ENCODE peak calls at places on chromosomes 6 and 20, in seven cellular contexts. R, P, B, V, U, Y and M are unnamed samples. For H3K36me3, the result is how much of the 10 kb centered on the place peaks cover.

GRCh38 chr6:56851541-56852248 is 103.2 kb upstream of the BEND6 start:
- DNase-seq in U (peak), V (peak), Y (peak), P (no peak), B (peak), R (no peak), M (peak)

GRCh38 chr6:52420668-52421358 is 671 bp downstream of the EFHC1 start:
- DNase-seq in R (peak), P (no peak), B (no peak), V (peak), U (no peak), Y (peak), M (no peak)

GRCh38 chr6:18501313-18502013 is 114.3 kb downstream of the RNF144B start:
- DNase-seq in U (peak), Y (peak), B (no peak), V (no peak), P (peak), R (peak), M (no peak)

GRCh38 chr6:165178056-165178455 is 131.3 kb downstream of the C6orf118 start:
- DNase-seq in R (no peak), V (no peak), P (no peak), U (no peak), B (no peak), Y (no peak), M (no peak)

GRCh38 chr20:63977392-63978276 is 1.8 kb downstream of the SAMD10 start:
- DNase-seq in R (no peak), B (no peak), U (no peak), Y (peak), V (no peak), P (peak), M (no peak)

GRCh38 chr6:21539621-21540100 is 53.9 kb upstream of the SOX4 start:
- DNase-seq in U (no peak), P (no peak), Y (no peak), V (no peak), B (no peak), R (no peak), M (no peak)

GRCh38 chr6:82178084-82178758 is 69.3 kb downstream of the IBTK start:
- DNase-seq in Y (no peak), P (no peak), U (no peak), V (peak), B (no peak), R (no peak), M (no peak)

GRCh38 chr6:144467153-144467762 is 182.1 kb downstream of the UTRN start:
- DNase-seq in U (no peak), V (no peak), R (no peak), B (no peak), Y (no peak), P (no peak), M (no peak)

GRCh38 chr20:2088904-2089303 is 12.7 kb upstream of the STK35 start:
- DNase-seq in V (no peak), P (no peak), B (no peak), R (no peak), U (no peak), Y (no peak), M (no peak)

GRCh38 chr6:89084954-89085353 is 4.4 kb downstream of the PNRC1 start:
- DNase-seq in P (no peak), R (no peak), V (no peak), U (no peak), Y (no peak), B (no peak), M (no peak)

GRCh38 chr6:132023490-132023889 is 72.3 kb upstream of the CCN2 start:
- DNase-seq in P (no peak), Y (no peak), U (no peak), V (no peak), R (no peak), B (no peak), M (no peak)

GRCh38 chr6:42241915-42242314 is 24.3 kb upstream of the MRPS10 start:
- DNase-seq in U (no peak), B (no peak), P (no peak), R (no peak), Y (no peak), V (no peak), M (no peak)

GRCh38 chr20:22686097-22686496 is 101.7 kb upstream of the FOXA2 start:
- DNase-seq in V (peak), U (peak), B (peak), P (no peak), Y (no peak), R (peak), M (no peak)

GRCh38 chr6:19697744-19698290 is 139.4 kb upstream of the ID4 start:
- DNase-seq in V (no peak), R (no peak), Y (no peak), U (no peak), P (no peak), B (no peak), M (no peak)

GRCh38 chr20:62276448-62276847 is 26.3 kb upstream of the ADRM1 start:
- DNase-seq in Y (no peak), B (no peak), U (no peak), R (no peak), P (no peak), V (no peak), M (no peak)

GRCh38 chr6:119207327-119207726 is 128.9 kb upstream of the FAM184A start:
- DNase-seq in R (no peak), B (no peak), U (no peak), Y (no peak), V (no peak), P (no peak), M (no peak)

DNA sequence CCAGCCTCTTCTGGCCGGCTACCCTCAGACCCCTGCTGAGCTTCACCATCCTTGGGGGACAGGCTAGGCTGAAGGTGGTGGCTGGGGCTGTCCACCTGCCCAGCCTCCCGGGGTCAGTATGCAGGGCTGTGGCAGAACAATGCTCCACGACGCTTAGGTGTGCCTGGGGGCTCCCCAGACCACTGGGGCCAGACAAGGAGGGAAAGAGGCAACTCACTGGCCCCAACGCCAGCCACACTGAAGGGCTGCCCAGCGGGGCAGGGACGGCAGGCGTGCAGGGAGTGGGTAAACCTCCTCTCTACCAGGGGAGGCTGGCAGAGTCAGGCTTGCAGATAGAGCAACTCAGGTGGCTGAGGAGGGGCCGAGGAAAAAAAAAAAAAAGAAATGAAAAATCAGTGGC is 11.5 kb upstream of the UBE2V1 start:
- DNase-seq in V (no peak), P (no peak), Y (no peak), R (no peak), U (no peak), B (no peak), M (no peak)
- H3K36me3 ChIP-seq in V (under half), P (half or more), Y (under half), R (under half), U (under half), B (half or more), M (under half)

DNA sequence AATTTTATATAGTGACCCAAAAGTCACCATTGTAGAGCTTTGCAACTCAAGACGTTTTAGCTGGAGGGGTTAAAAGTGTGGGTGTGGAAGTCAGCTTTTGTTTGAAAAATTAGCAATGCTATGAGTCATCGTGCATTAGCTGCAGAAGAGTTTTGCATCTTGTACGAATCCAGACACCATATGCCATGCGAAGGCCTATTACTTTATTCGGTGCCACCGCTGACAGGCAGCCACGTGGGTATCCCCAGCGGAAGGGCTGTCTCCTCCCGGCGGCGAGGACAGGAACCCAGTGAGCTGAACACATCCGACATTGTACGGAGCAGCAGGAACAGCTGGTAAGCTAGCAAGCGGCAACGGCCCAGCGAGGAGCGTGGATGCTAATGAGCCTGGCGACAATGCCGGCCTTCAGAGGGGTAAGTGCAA is 84.4 kb downstream of the INSM1 start:
- DNase-seq in B (peak), R (peak), Y (no peak), U (peak), V (no peak), P (peak), M (no peak)
- TF ChIP-seq EP300 in B (no peak), R (no peak), Y (no peak), U (peak), V (no peak), P (no peak), M (no peak)

DNA sequence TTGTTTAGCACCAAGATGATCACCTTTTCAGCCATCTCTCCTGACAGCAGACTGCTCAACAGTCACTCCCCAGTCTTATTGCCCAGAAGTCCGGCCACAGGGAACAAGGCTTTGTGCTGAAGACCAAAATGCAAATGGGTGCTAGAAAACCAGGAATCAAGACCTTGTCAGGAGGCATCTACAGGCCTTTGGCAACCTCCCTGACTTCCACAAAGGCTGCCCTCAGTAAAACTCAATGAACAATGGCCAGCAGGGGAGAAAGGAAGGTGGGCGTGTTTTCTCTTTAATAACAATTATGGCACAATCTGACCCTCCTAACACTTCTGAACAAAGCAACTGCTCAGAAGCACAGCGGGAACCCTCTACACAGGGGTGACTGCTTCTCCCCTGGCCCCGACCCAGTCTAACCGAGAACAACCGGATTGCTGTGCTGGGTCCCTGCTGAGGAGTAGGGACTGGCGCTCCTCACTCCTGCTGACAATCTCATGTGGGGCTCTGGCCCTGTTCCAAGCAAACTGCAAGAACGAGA is 41.6 kb downstream of the PLCG1 start:
- DNase-seq in P (no peak), U (peak), B (peak), V (no peak), R (peak), Y (no peak), M (peak)
- H3K36me3 ChIP-seq in P (under half), U (under half), B (under half), V (under half), R (under half), Y (under half), M (under half)

DNA sequence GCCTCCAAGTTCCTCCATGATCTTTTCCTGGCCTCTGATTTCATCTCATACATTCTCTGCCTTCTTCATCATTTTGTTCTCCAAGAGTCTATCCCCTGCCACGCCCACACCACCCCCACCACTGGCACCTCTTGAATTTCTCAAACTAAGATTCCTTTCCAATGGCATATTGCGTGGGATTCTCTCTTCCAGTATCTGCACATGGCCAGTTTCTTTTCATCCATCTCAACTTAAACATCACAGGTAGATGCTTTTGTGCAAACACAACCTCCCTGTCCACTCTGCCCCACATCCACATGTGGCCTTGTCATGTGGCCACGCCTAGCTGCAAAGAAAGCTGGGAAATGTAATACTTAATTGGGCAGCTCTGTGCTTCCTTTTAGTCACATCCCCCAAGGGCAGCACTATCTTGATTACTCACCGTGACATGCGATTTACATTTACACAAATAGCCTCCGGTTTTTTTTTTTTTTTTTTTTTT is 33.4 kb upstream of the ZMYND8 start:
- DNase-seq in P (no peak), Y (no peak), U (no peak), B (no peak), R (no peak), V (no peak), M (no peak)
- TF ChIP-seq EP300 in P (no peak), Y (no peak), U (no peak), B (no peak), R (no peak), V (no peak), M (no peak)

GRCh38 chr6:44407951-44408670 is 20.6 kb downstream of the CDC5L start:
- DNase-seq in V (no peak), Y (no peak), B (no peak), R (no peak), P (no peak), U (no peak), M (no peak)
- H3K36me3 ChIP-seq in V (half or more), Y (under half), B (half or more), R (half or more), P (half or more), U (under half), M (under half)

GRCh38 chr6:29563435-29563834 is 3.9 kb upstream of the UBD start:
- DNase-seq in V (no peak), R (no peak), B (no peak), U (no peak), P (no peak), Y (no peak), M (no peak)

GRCh38 chr6:29561618-29562181 is 2.2 kb upstream of the UBD start:
- DNase-seq in R (no peak), P (no peak), B (no peak), Y (no peak), V (no peak), U (no peak), M (no peak)

GRCh38 chr6:29558439-29559079 is 973 bp downstream of the UBD start:
- DNase-seq in P (no peak), Y (no peak), U (no peak), B (no peak), R (no peak), V (no peak), M (no peak)

GRCh38 chr6:29559524-29560287 is at the start of gene UBD:
- DNase-seq in V (no peak), R (no peak), U (no peak), P (no peak), Y (no peak), B (no peak), M (no peak)

GRCh38 chr6:29561091-29561490 is 1.6 kb upstream of the UBD start:
- DNase-seq in B (no peak), Y (no peak), R (no peak), P (no peak), V (no peak), U (no peak), M (no peak)
- TF ChIP-seq EP300 in B (no peak), Y (no peak), R (no peak), P (no peak), V (no peak), U (no peak), M (no peak)

GRCh38 chr6:159736908-159737307 is 9.6 kb downstream of the WTAP start:
- DNase-seq in V (no peak), B (no peak), P (no peak), R (no peak), Y (no peak), U (no peak), M (no peak)
- H3K36me3 ChIP-seq in V (under half), B (under half), P (under half), R (under half), Y (under half), U (under half), M (under half)